ENCODE peak calls at places on chromosomes 6 and 20, in five cellular contexts. D is OCI-LY7; P is naive thymus-derived CD4-positive, alpha-beta T cell; J is IMR-90; O is CD4-positive, alpha-beta memory T cell. U is an unnamed sample.
A peak's percentile ranks its signal among the peaks of the same experiment; 100 is the strongest.

GRCh38 chr6:12066297-12066696 is 54.2 kb downstream of the HIVEP1 start:
- DNase-seq in J (peak; percentile 19), D (no peak), P (no peak), O (no peak), U (no peak)

GRCh38 chr6:10138917-10139316 is 276.0 kb downstream of the TFAP2A start:
- DNase-seq in J (peak; percentile 21), O (no peak), D (no peak), P (no peak), U (peak; percentile 1)

GRCh38 chr6:22651731-22652130 is 82.4 kb downstream of the HDGFL1 start:
- DNase-seq in P (no peak), J (no peak), D (no peak), O (no peak), U (no peak)

GRCh38 chr20:49951160-49951559 is 15.0 kb downstream of the RNF114 start:
- DNase-seq in D (no peak), P (no peak), J (peak; percentile 83), O (no peak), U (no peak)

GRCh38 chr6:137750284-137750683 is 116.8 kb upstream of the TNFAIP3 start:
- DNase-seq in O (no peak), D (no peak), J (no peak), P (no peak), U (no peak)

GRCh38 chr20:49699200-49699992 is 14.3 kb downstream of the B4GALT5 start:
- DNase-seq in J (peak; percentile 67), O (no peak), P (no peak), D (no peak), U (no peak)

GRCh38 chr6:9523462-9523861 is 891.4 kb downstream of the TFAP2A start:
- DNase-seq in J (peak; percentile 96), D (no peak), O (no peak), P (no peak), U (no peak)

GRCh38 chr6:10316327-10316726 is 98.5 kb downstream of the TFAP2A start:
- DNase-seq in O (no peak), P (no peak), D (no peak), J (peak; percentile 72), U (no peak)

GRCh38 chr6:142146828-142147662 is at the start of the genes NMBR and VTA1:
- DNase-seq in J (peak; percentile 100), O (peak; percentile 97), D (peak; percentile 99), P (peak; percentile 97), U (peak; percentile 95)

GRCh38 chr6:97282238-97282725 is 734 bp downstream of the MMS22L start:
- DNase-seq in O (no peak), J (no peak), D (peak; percentile 23), P (no peak), U (no peak)

GRCh38 chr20:63042448-63043071 is 35.8 kb upstream of the BHLHE23 start:
- DNase-seq in P (no peak), O (no peak), D (no peak), J (no peak), U (no peak)

GRCh38 chr6:83119742-83120300 is 52.4 kb downstream of the DOP1A start:
- DNase-seq in P (no peak), D (no peak), J (no peak), O (no peak), U (no peak)

GRCh38 chr6:24478903-24479302 is 10.5 kb downstream of the GPLD1 start:
- DNase-seq in D (no peak), J (no peak), P (no peak), O (no peak), U (no peak)

GRCh38 chr20:8244637-8245036 is 112.6 kb downstream of the PLCB1 start:
- DNase-seq in P (no peak), J (peak; percentile 67), D (no peak), O (no peak), U (no peak)

GRCh38 chr6:132259070-132259469 is 142.2 kb downstream of the MOXD1 start:
- DNase-seq in O (no peak), J (peak; percentile 58), P (no peak), D (peak; percentile 45), U (no peak)
- H3K4me3 ChIP-seq in O (no peak overlapping the region), J (no peak overlapping the region), P (no peak overlapping the region), D (no peak overlapping the region), U (no peak overlapping the region)

GRCh38 chr6:131754715-131755567 is 44.1 kb upstream of the CTAGE9 start:
- DNase-seq in P (no peak), O (no peak), J (peak; percentile 37), D (no peak), U (no peak)

GRCh38 chr6:131754088-131754487 is 43.3 kb upstream of the CTAGE9 start:
- DNase-seq in J (peak; percentile 89), D (no peak), P (no peak), O (no peak), U (no peak)

GRCh38 chr6:131758920-131759319 is 48.1 kb upstream of the CTAGE9 start:
- DNase-seq in D (no peak), P (no peak), O (no peak), J (no peak), U (no peak)

GRCh38 chr6:131755597-131755996 is 44.8 kb upstream of the CTAGE9 start:
- DNase-seq in D (no peak), P (no peak), O (no peak), J (peak; percentile 98), U (no peak)

GRCh38 chr6:131756039-131756438 is 45.2 kb upstream of the CTAGE9 start:
- DNase-seq in J (no peak), P (no peak), D (no peak), O (no peak), U (no peak)
- H3K4me3 ChIP-seq in J (no peak overlapping the region), P (no peak overlapping the region), D (no peak overlapping the region), O (no peak overlapping the region), U (no peak overlapping the region)

GRCh38 chr20:24951536-24952047 is 2.5 kb downstream of the CST7 start:
- DNase-seq in D (no peak), J (no peak), O (no peak), P (no peak), U (no peak)

GRCh38 chr20:24952376-24953203 is 3.5 kb downstream of the CST7 start:
- DNase-seq in P (no peak), J (no peak), O (no peak), D (no peak), U (no peak)

GRCh38 chr20:24950128-24950835 is 1.2 kb downstream of the CST7 start:
- DNase-seq in O (no peak), P (no peak), J (no peak), D (no peak), U (no peak)

GRCh38 chr20:24949756-24950127 is 673 bp downstream of the CST7 start:
- DNase-seq in O (no peak), D (no peak), J (no peak), P (no peak), U (no peak)

DNA sequence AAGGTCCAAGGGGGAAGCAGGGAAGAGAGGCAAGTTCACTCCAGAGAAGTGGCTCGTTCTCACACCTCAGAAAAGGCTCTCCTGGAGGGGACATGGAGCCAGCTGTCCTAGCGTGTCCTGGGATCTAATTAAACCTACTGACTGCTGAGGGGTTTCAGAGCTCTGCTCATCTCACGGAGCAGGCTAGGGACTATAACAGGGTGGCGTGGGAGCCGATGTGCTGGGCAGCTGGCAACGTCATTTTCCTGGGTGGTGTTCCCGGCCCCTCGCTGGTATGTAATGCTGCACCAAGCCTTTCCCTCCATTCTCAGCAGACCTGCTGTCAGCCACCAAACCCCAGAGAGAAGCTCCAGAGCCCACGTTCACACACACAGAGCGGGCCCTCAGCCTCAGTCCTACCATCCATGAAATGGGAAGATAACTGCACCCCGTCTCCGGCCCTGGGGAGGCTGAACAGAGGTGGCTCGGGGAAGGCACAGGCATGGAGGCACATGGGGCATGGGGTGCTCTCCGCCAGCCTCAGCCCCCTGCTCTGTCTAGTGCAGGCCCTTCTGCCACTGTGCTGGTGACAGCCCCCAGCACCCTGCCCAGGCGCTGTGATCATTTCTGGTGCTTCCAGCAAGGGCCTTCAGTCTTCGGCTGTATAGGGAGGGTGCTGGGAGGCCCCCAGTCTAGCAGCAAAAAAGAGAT is 1.9 kb downstream of the CST7 start:
- DNase-seq in P (no peak), J (no peak), O (no peak), D (no peak), U (no peak)
- H3K4me3 ChIP-seq in P (peak overlapping the region; percentile 66), J (no peak overlapping the region), O (no peak overlapping the region), D (no peak overlapping the region), U (no peak overlapping the region)

GRCh38 chr6:29793796-29794195 is 33.8 kb upstream of the HLA-G start:
- DNase-seq in J (no peak), D (no peak), O (no peak), P (no peak), U (no peak)

GRCh38 chr6:29793036-29793356 is 34.6 kb upstream of the HLA-G start:
- DNase-seq in P (no peak), O (no peak), D (no peak), J (no peak), U (no peak)

GRCh38 chr6:29791786-29792122 is 35.9 kb upstream of the HLA-G start:
- DNase-seq in D (no peak), J (no peak), O (no peak), P (no peak), U (no peak)

GRCh38 chr6:29791162-29791561 is 36.5 kb upstream of the HLA-G start:
- DNase-seq in O (no peak), P (no peak), D (no peak), J (peak; percentile 31), U (no peak)

DNA sequence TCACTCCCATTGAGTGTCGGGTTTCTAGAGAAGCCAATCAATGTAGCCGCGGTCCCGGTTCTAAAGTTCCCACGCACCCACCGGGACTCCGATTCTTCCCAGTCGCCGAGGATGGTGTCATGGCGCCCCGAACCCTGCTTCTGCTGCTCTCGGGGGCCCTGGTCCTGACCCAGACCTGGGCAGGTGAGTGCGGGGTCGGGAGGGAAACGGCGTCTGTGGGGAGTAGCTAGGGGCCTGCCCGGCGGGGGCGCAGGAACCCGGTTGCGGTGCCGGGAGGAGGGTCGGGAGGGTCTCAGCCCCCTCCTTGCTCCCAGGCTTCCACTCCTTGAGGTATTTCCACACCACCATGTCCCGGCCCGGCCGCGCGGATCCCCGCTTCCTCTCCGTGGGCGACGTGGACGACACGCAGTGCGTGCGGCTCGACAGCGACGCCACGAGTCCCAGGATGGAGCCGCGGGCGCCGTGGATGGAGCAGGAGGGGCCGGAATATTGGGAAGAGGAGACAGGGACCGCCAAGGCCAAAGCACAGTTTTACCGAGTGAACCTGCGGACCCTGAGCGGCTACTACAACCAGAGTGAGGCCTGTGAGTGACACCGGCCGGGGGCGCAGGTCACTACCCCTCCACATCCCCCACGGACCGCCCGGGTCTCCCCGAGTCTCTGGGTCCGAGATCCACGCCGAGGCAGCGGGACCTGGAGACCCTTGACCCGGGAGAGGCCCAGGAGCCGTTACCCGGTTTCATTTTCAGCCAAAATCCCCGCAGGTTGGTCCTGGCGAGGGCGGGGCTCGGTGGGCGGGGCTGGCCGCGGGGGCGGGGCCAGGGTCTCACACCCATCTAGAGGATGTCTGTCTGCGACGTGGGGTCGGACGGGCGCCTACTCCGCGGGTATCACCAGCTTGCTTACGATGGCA is 35.2 kb upstream of the HLA-G start:
- DNase-seq in O (peak; percentile 71), J (no peak), P (peak; percentile 60), D (no peak), U (peak; percentile 64)
- H3K4me3 ChIP-seq in O (peak overlapping the region; percentile 79), J (peak overlapping the region; percentile 46), P (peak overlapping the region; percentile 80), D (peak overlapping the region; percentile 18), U (peak overlapping the region; percentile 68)

GRCh38 chr6:37807656-37808055 is 11.9 kb upstream of the ZFAND3 start:
- DNase-seq in O (no peak), P (no peak), D (no peak), J (no peak), U (no peak)
- H3K4me3 ChIP-seq in O (no peak overlapping the region), P (no peak overlapping the region), D (no peak overlapping the region), J (no peak overlapping the region), U (no peak overlapping the region)

GRCh38 chr6:149049230-149049629 is 268.3 kb upstream of the TAB2 start:
- DNase-seq in D (no peak), P (no peak), O (no peak), J (peak; percentile 41), U (no peak)
- H3K4me3 ChIP-seq in D (no peak overlapping the region), P (no peak overlapping the region), O (no peak overlapping the region), J (no peak overlapping the region), U (no peak overlapping the region)

GRCh38 chr20:53920647-53921245 is 149.6 kb downstream of the BCAS1 start:
- DNase-seq in P (no peak), O (no peak), D (no peak), J (no peak), U (no peak)
- H3K4me3 ChIP-seq in P (no peak overlapping the region), O (no peak overlapping the region), D (no peak overlapping the region), J (no peak overlapping the region), U (no peak overlapping the region)